ENCODE peak calls at places on chromosomes 13 and 19, in eight cellular contexts. J is psoas muscle; K is A549; S is effector memory CD4-positive, alpha-beta T cell; F is tibial nerve; B is BE2C; M is LNCaP clone FGC; R is cardiac muscle cell. P is an unnamed sample.

GRCh38 chr19:2351591-2351990 is 8.5 kb upstream of the TMPRSS9 start:
- DNase-seq in R (no peak), M (no peak), J (no peak), K (no peak), S (no peak), F (no peak), B (no peak), P (no peak)

GRCh38 chr19:12884926-12885748 is 1.9 kb downstream of the KLF1 start:
- DNase-seq in K (peak), J (peak), M (peak), R (peak), B (peak), F (no peak), S (peak), P (peak)

GRCh38 chr19:19171110-19171672 is 1.1 kb upstream of the MEF2B start:
- DNase-seq in B (no peak), F (no peak), S (no peak), J (no peak), R (no peak), K (no peak), M (no peak), P (no peak)

GRCh38 chr13:100432611-100433010 is 156.0 kb downstream of the GGACT start:
- DNase-seq in S (no peak), J (no peak), R (no peak), B (no peak), M (no peak), F (no peak), K (no peak), P (no peak)

GRCh38 chr19:33134571-33135041 is 2.7 kb downstream of the WDR88 start:
- DNase-seq in M (no peak), J (no peak), S (no peak), K (no peak), B (no peak), R (no peak), F (no peak), P (peak)

GRCh38 chr19:6811906-6812305 is 39.4 kb downstream of the VAV1 start:
- DNase-seq in S (no peak), R (peak), B (peak), F (no peak), K (peak), M (peak), J (no peak), P (peak)

GRCh38 chr13:74770361-74770760 is 636.2 kb upstream of the KLF12 start:
- DNase-seq in M (no peak), R (peak), J (no peak), K (no peak), B (no peak), S (no peak), F (no peak), P (no peak)

GRCh38 chr19:19743176-19743575 is 10.3 kb upstream of the ZNF14 start:
- DNase-seq in M (no peak), J (no peak), S (no peak), R (no peak), K (no peak), F (no peak), B (no peak), P (no peak)

GRCh38 chr13:21365574-21365973 is 93.5 kb downstream of the ZDHHC20 start:
- DNase-seq in K (no peak), S (no peak), F (no peak), B (no peak), M (no peak), J (no peak), R (no peak), P (peak)

GRCh38 chr13:68056816-68057710 is 826.9 kb upstream of the PCDH9 start:
- DNase-seq in K (peak), B (no peak), J (no peak), M (no peak), F (no peak), S (no peak), R (peak), P (no peak)

GRCh38 chr19:51691122-51692064 is 1.7 kb upstream of the SPACA6 start:
- DNase-seq in B (peak), F (no peak), S (no peak), R (peak), J (no peak), K (no peak), M (no peak), P (no peak)

GRCh38 chr19:40253611-40254092 is 27.2 kb upstream of the CCNP start:
- DNase-seq in M (peak), R (no peak), J (no peak), S (no peak), F (no peak), K (no peak), B (no peak), P (no peak)

GRCh38 chr19:54573330-54573872 is at the start of gene LILRA2:
- DNase-seq in R (no peak), B (no peak), S (no peak), M (no peak), J (no peak), F (no peak), K (no peak), P (no peak)

GRCh38 chr19:46366620-46367277 is 19.9 kb downstream of the PPP5C start:
- DNase-seq in M (no peak), K (no peak), B (no peak), F (no peak), S (no peak), J (no peak), R (no peak), P (no peak)

GRCh38 chr19:32354345-32354744 is 8.9 kb downstream of the ZNF507 start:
- DNase-seq in R (no peak), S (no peak), M (no peak), K (no peak), J (no peak), B (no peak), F (no peak), P (no peak)

GRCh38 chr19:355134-355533 is 10.5 kb upstream of the MIER2 start:
- DNase-seq in J (no peak), F (no peak), M (no peak), S (no peak), R (no peak), B (no peak), K (no peak), P (no peak)

GRCh38 chr19:347946-348861 is 3.6 kb upstream of the MIER2 start:
- DNase-seq in B (no peak), F (no peak), S (no peak), R (no peak), M (no peak), J (no peak), K (no peak), P (no peak)

GRCh38 chr19:351976-352625 is 7.5 kb upstream of the MIER2 start:
- DNase-seq in K (no peak), M (no peak), R (no peak), S (no peak), F (no peak), B (no peak), J (no peak), P (no peak)
- H3K4me3 ChIP-seq in K (no peak), M (no peak), R (no peak), S (no peak), F (no peak), B (no peak), J (no peak), P (no peak)

GRCh38 chr13:110306340-110306959 is 507 bp downstream of the COL4A1 start:
- DNase-seq in K (no peak), F (no peak), S (no peak), R (peak), J (no peak), M (no peak), B (no peak), P (no peak)
- H3K4me3 ChIP-seq in K (peak), F (peak), S (no peak), R (peak), J (peak), M (no peak), B (no peak), P (no peak)

DNA sequence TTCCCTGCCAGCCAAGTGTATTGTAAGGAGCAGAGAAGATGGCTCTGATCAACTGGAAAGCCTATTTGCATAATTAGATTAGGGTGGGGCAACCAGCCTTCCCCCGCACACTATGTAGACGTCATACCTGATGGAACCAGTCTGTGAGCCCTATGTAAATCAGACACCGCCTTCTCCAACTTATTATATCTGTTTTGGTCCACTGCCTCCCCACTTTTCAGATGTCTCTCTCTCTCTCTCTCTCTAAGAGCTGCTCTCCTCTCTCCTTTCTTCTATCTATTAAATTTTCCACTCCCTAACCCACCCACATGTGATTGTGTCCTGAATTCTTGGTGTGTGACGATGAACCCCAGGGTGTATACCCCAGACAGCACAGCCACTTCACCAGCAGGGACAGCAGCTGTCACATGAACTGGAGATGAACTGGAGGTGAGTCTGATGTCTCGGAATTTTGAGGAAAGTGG is 514.4 kb downstream of the IRS2 start:
- DNase-seq in B (peak), K (no peak), F (no peak), J (no peak), M (no peak), S (no peak), R (no peak), P (no peak)
- H3K4me3 ChIP-seq in B (no peak), K (peak), F (no peak), J (no peak), M (no peak), S (no peak), R (no peak), P (no peak)

DNA sequence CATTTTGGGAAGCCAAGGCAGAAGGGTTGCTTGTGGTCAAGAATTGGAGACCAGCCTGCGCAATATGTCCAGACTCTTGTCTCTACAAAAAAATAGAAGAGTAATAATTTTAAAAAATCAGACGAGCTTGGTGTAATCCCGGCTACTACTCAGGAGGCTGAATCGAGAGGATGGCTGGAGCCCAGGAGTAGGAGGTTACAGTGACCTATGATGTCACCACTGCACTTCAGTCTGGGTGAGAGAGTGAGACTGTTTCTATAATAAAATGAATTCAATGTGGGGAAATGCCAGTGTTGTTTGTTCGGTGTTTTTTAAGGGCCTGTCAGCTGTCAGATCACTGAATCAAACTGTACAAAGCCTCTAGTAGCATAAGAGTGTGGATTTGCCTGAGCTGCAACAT is 1.2 kb upstream of the FBXL3 start:
- DNase-seq in J (no peak), R (peak), S (no peak), K (no peak), B (no peak), M (no peak), F (no peak), P (no peak)
- H3K4me3 ChIP-seq in J (peak), R (no peak), S (no peak), K (no peak), B (no peak), M (no peak), F (peak), P (no peak)

GRCh38 chr13:79803939-79804487 is 323.1 kb downstream of the NDFIP2 start:
- DNase-seq in K (no peak), S (no peak), B (no peak), M (no peak), R (no peak), F (no peak), J (no peak), P (no peak)

GRCh38 chr13:79807554-79807953 is 326.6 kb downstream of the NDFIP2 start:
- DNase-seq in J (no peak), K (no peak), M (no peak), B (no peak), F (no peak), R (no peak), S (no peak), P (no peak)

GRCh38 chr13:79802389-79803140 is 321.6 kb downstream of the NDFIP2 start:
- DNase-seq in B (peak), R (no peak), K (no peak), J (no peak), S (no peak), F (no peak), M (no peak), P (no peak)

GRCh38 chr13:79806821-79807220 is 325.9 kb downstream of the NDFIP2 start:
- DNase-seq in M (no peak), J (no peak), B (no peak), F (no peak), S (no peak), K (no peak), R (no peak), P (no peak)

DNA sequence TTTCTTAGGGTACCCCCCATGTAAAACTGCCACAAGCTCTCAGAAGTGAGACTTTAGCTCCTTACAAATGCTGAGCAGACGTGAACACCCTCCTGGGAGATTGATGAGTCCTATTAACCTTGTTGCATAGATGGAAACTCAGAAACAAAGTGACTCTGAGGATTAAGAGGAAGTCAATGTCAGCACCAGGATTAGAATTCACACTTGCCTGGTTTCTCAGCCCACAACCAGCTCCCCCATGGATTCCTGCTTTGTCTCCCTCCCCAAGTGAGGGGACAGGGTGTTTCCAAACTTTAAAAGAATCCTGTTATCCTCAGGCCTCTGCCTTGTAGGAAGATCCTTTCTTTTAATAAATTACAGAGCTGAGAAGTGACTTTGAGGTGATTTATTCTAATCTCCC is 324.4 kb downstream of the NDFIP2 start:
- DNase-seq in S (no peak), M (no peak), F (no peak), J (no peak), R (no peak), B (no peak), K (no peak), P (no peak)
- H3K4me3 ChIP-seq in S (no peak), M (no peak), F (no peak), J (no peak), R (no peak), B (no peak), K (no peak), P (no peak)